ENCODE peak calls at places on chromosomes 5 and 9, in five cellular contexts. One of them, this sample, is unnamed. For H3K4me1, the result is how much of the 10 kb centered on the place peaks cover.

GRCh38 chr9:23321049-23321448 is 505.0 kb downstream of the ELAVL2 start:
- DNase-seq in heart left ventricle: no peak
- DNase-seq in astrocyte: no peak
- DNase-seq in right lobe of liver: peak
- DNase-seq in IMR-90: no peak
- DNase-seq in this sample: no peak

GRCh38 chr9:128310461-128310860 is 11.8 kb downstream of the TRUB2 start:
- DNase-seq in heart left ventricle: no peak
- DNase-seq in astrocyte: no peak
- DNase-seq in right lobe of liver: peak
- DNase-seq in IMR-90: no peak
- DNase-seq in this sample: no peak

GRCh38 chr9:8715792-8716191 is 916.2 kb upstream of the DMAC1 start:
- DNase-seq in heart left ventricle: no peak
- DNase-seq in astrocyte: no peak
- DNase-seq in right lobe of liver: no peak
- DNase-seq in IMR-90: no peak
- DNase-seq in this sample: no peak

GRCh38 chr5:177446184-177447065 is at the start of gene PRR7:
- DNase-seq in heart left ventricle: peak
- DNase-seq in astrocyte: peak
- DNase-seq in right lobe of liver: peak
- DNase-seq in IMR-90: peak
- DNase-seq in this sample: peak

GRCh38 chr9:96048116-96048953 is 172.8 kb downstream of the ERCC6L2 start:
- DNase-seq in heart left ventricle: no peak
- DNase-seq in astrocyte: no peak
- DNase-seq in right lobe of liver: peak
- DNase-seq in IMR-90: no peak
- DNase-seq in this sample: no peak

GRCh38 chr5:134226441-134227192 is 744 bp upstream of the PPP2CA start:
- DNase-seq in heart left ventricle: no peak
- DNase-seq in astrocyte: no peak
- DNase-seq in right lobe of liver: no peak
- DNase-seq in IMR-90: peak
- DNase-seq in this sample: peak

GRCh38 chr5:143417503-143418139 is 14.1 kb upstream of the NR3C1 start:
- DNase-seq in heart left ventricle: no peak
- DNase-seq in astrocyte: no peak
- DNase-seq in right lobe of liver: no peak
- DNase-seq in IMR-90: no peak
- DNase-seq in this sample: no peak

GRCh38 chr5:168324864-168325615 is 33.6 kb downstream of the WWC1 start:
- DNase-seq in heart left ventricle: no peak
- DNase-seq in astrocyte: peak
- DNase-seq in right lobe of liver: peak
- DNase-seq in IMR-90: no peak
- DNase-seq in this sample: no peak

GRCh38 chr5:7415123-7415522 is 19.2 kb downstream of the ADCY2 start:
- DNase-seq in heart left ventricle: no peak
- DNase-seq in astrocyte: no peak
- DNase-seq in right lobe of liver: no peak
- DNase-seq in IMR-90: no peak
- DNase-seq in this sample: no peak

GRCh38 chr5:586751-587285 is 25.3 kb upstream of the CEP72 start:
- DNase-seq in heart left ventricle: no peak
- DNase-seq in astrocyte: no peak
- DNase-seq in right lobe of liver: no peak
- DNase-seq in IMR-90: no peak
- DNase-seq in this sample: no peak

GRCh38 chr5:135343417-135343816 is 55.6 kb downstream of the MACROH2A1 start:
- DNase-seq in heart left ventricle: no peak
- DNase-seq in astrocyte: no peak
- DNase-seq in right lobe of liver: no peak
- DNase-seq in IMR-90: no peak
- DNase-seq in this sample: no peak

GRCh38 chr5:76545184-76545583 is 78.0 kb downstream of the F2RL2 start:
- DNase-seq in heart left ventricle: no peak
- DNase-seq in astrocyte: no peak
- DNase-seq in right lobe of liver: no peak
- DNase-seq in IMR-90: no peak
- DNase-seq in this sample: no peak

GRCh38 chr9:94870793-94871558 is 144.5 kb downstream of the AOPEP start:
- DNase-seq in heart left ventricle: no peak
- DNase-seq in astrocyte: peak
- DNase-seq in right lobe of liver: no peak
- DNase-seq in IMR-90: no peak
- DNase-seq in this sample: no peak

GRCh38 chr9:2260401-2261306 is 245.5 kb downstream of the SMARCA2 start:
- DNase-seq in heart left ventricle: no peak
- DNase-seq in astrocyte: peak
- DNase-seq in right lobe of liver: no peak
- DNase-seq in IMR-90: peak
- DNase-seq in this sample: no peak

GRCh38 chr5:14082973-14083372 is 60.2 kb upstream of the TRIO start:
- DNase-seq in heart left ventricle: no peak
- DNase-seq in astrocyte: no peak
- DNase-seq in right lobe of liver: no peak
- DNase-seq in IMR-90: no peak
- DNase-seq in this sample: no peak

GRCh38 chr5:34717426-34718327 is 61.5 kb downstream of the RAI14 start:
- DNase-seq in heart left ventricle: no peak
- DNase-seq in astrocyte: peak
- DNase-seq in right lobe of liver: no peak
- DNase-seq in IMR-90: peak
- DNase-seq in this sample: no peak

GRCh38 chr5:128778474-128778873 is 186.8 kb upstream of the SLC27A6 start:
- DNase-seq in heart left ventricle: no peak
- DNase-seq in astrocyte: peak
- DNase-seq in right lobe of liver: no peak
- DNase-seq in IMR-90: peak
- DNase-seq in this sample: no peak

GRCh38 chr9:92528537-92528851 is 7.3 kb downstream of the ECM2 start:
- DNase-seq in heart left ventricle: no peak
- DNase-seq in astrocyte: no peak
- DNase-seq in right lobe of liver: no peak
- DNase-seq in IMR-90: no peak
- DNase-seq in this sample: no peak

GRCh38 chr9:100084145-100084478 is 14.7 kb downstream of the ERP44 start:
- DNase-seq in heart left ventricle: no peak
- DNase-seq in astrocyte: no peak
- DNase-seq in right lobe of liver: no peak
- DNase-seq in IMR-90: no peak
- DNase-seq in this sample: no peak

GRCh38 chr9:4495537-4495936 is 5.3 kb downstream of the SLC1A1 start:
- DNase-seq in heart left ventricle: no peak
- DNase-seq in astrocyte: no peak
- DNase-seq in right lobe of liver: no peak
- DNase-seq in IMR-90: no peak
- DNase-seq in this sample: no peak

GRCh38 chr9:94135222-94135621 is 51.0 kb downstream of the PTPDC1 start:
- DNase-seq in heart left ventricle: no peak
- DNase-seq in astrocyte: peak
- DNase-seq in right lobe of liver: no peak
- DNase-seq in IMR-90: peak
- DNase-seq in this sample: no peak

GRCh38 chr9:15909297-15909696 is 356.5 kb downstream of the CCDC171 start:
- DNase-seq in heart left ventricle: no peak
- DNase-seq in astrocyte: peak
- DNase-seq in right lobe of liver: no peak
- DNase-seq in IMR-90: peak
- DNase-seq in this sample: no peak

GRCh38 chr9:99377790-99378775 is 156.0 kb downstream of the SEC61B start:
- DNase-seq in heart left ventricle: no peak
- DNase-seq in astrocyte: peak
- DNase-seq in right lobe of liver: no peak
- DNase-seq in IMR-90: peak
- DNase-seq in this sample: no peak

GRCh38 chr5:2574155-2574554 is 177.3 kb downstream of the IRX2 start:
- DNase-seq in heart left ventricle: no peak
- DNase-seq in astrocyte: no peak
- DNase-seq in right lobe of liver: no peak
- DNase-seq in IMR-90: no peak
- DNase-seq in this sample: no peak

GRCh38 chr5:142798099-142798768 is 28.1 kb downstream of the ARHGAP26 start:
- DNase-seq in heart left ventricle: no peak
- DNase-seq in astrocyte: no peak
- DNase-seq in right lobe of liver: no peak
- DNase-seq in IMR-90: no peak
- DNase-seq in this sample: no peak

GRCh38 chr5:128472032-128472431 is 66.0 kb downstream of the FBN2 start:
- DNase-seq in heart left ventricle: no peak
- DNase-seq in astrocyte: no peak
- DNase-seq in right lobe of liver: no peak
- DNase-seq in IMR-90: no peak
- DNase-seq in this sample: no peak

GRCh38 chr9:105146677-105147076 is 97.8 kb upstream of the SLC44A1 start:
- DNase-seq in heart left ventricle: no peak
- DNase-seq in astrocyte: no peak
- DNase-seq in right lobe of liver: no peak
- DNase-seq in IMR-90: no peak
- DNase-seq in this sample: no peak

GRCh38 chr9:105144076-105144475 is 100.4 kb upstream of the SLC44A1 start:
- DNase-seq in heart left ventricle: no peak
- DNase-seq in astrocyte: no peak
- DNase-seq in right lobe of liver: no peak
- DNase-seq in IMR-90: no peak
- DNase-seq in this sample: no peak

GRCh38 chr9:105142406-105143092 is 101.9 kb upstream of the SLC44A1 start:
- DNase-seq in heart left ventricle: no peak
- DNase-seq in astrocyte: peak
- DNase-seq in right lobe of liver: no peak
- DNase-seq in IMR-90: peak
- DNase-seq in this sample: no peak

GRCh38 chr9:105147095-105147871 is 97.2 kb upstream of the SLC44A1 start:
- DNase-seq in heart left ventricle: no peak
- DNase-seq in astrocyte: no peak
- DNase-seq in right lobe of liver: no peak
- DNase-seq in IMR-90: no peak
- DNase-seq in this sample: peak

DNA sequence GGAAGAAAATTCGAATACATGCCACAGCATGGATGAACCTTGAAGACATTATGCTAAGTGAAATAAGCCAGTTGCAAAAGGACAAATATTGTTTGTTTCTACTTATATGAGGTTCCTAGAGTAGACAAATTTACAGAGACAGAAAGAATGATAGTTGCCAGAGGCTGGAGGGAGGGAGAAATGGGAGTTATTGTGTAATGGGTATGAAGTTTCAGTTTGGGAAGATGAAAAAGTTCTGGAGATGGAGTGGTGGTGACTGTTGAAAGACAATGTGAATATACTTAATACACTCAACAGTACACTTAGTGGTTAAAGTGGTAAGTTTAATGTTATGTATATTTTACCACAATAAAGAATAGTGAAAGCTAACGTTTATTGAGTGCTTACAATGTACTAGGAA is 99.6 kb upstream of the SLC44A1 start:
- DNase-seq in heart left ventricle: no peak
- DNase-seq in astrocyte: no peak
- DNase-seq in right lobe of liver: no peak
- DNase-seq in IMR-90: no peak
- DNase-seq in this sample: no peak
- H3K4me1 ChIP-seq in heart left ventricle: under half
- H3K4me1 ChIP-seq in astrocyte: under half
- H3K4me1 ChIP-seq in right lobe of liver: under half
- H3K4me1 ChIP-seq in IMR-90: under half
- H3K4me1 ChIP-seq in this sample: under half

GRCh38 chr9:130842547-130842946 is 7.5 kb downstream of the ABL1 start:
- DNase-seq in heart left ventricle: no peak
- DNase-seq in astrocyte: no peak
- DNase-seq in right lobe of liver: no peak
- DNase-seq in IMR-90: no peak
- DNase-seq in this sample: no peak
- TF ChIP-seq CTCF in heart left ventricle: no peak
- TF ChIP-seq CTCF in astrocyte: no peak
- TF ChIP-seq CTCF in right lobe of liver: no peak
- TF ChIP-seq CTCF in IMR-90: no peak
- TF ChIP-seq CTCF in this sample: no peak

GRCh38 chr5:67693956-67694564 is 497.5 kb upstream of the CD180 start:
- DNase-seq in heart left ventricle: peak
- DNase-seq in astrocyte: peak
- DNase-seq in right lobe of liver: no peak
- DNase-seq in IMR-90: no peak
- DNase-seq in this sample: peak
- H3K27ac ChIP-seq in heart left ventricle: peak
- H3K27ac ChIP-seq in astrocyte: no peak
- H3K27ac ChIP-seq in right lobe of liver: no peak
- H3K27ac ChIP-seq in IMR-90: no peak
- H3K27ac ChIP-seq in this sample: peak

GRCh38 chr9:12764150-12764549 is 10.7 kb upstream of the LURAP1L start:
- DNase-seq in heart left ventricle: no peak
- DNase-seq in astrocyte: no peak
- DNase-seq in right lobe of liver: no peak
- DNase-seq in IMR-90: peak
- DNase-seq in this sample: no peak
- H3K4me1 ChIP-seq in heart left ventricle: under half
- H3K4me1 ChIP-seq in astrocyte: under half
- H3K4me1 ChIP-seq in right lobe of liver: under half
- H3K4me1 ChIP-seq in IMR-90: under half
- H3K4me1 ChIP-seq in this sample: under half

GRCh38 chr9:134656334-134657034 is 14.9 kb downstream of the COL5A1 start:
- DNase-seq in heart left ventricle: peak
- DNase-seq in astrocyte: no peak
- DNase-seq in right lobe of liver: peak
- DNase-seq in IMR-90: no peak
- DNase-seq in this sample: no peak
- TF ChIP-seq CTCF in heart left ventricle: no peak
- TF ChIP-seq CTCF in astrocyte: no peak
- TF ChIP-seq CTCF in right lobe of liver: no peak
- TF ChIP-seq CTCF in IMR-90: peak
- TF ChIP-seq CTCF in this sample: no peak

This sample was measured in transverse colon.